ENCODE peak calls at places on chromosomes 6 and 20, in ten cellular contexts. S, D, M, B, C, I, R, H, X and A are unnamed samples.
A peak's percentile ranks its signal among the peaks of the same experiment; 100 is the strongest.

GRCh38 chr6:112906737-112907136 is 559.6 kb downstream of the RFPL4B start:
- DNase-seq in S (no peak), D (no peak), M (no peak), B (peak; percentile 17), C (no peak), I (peak; percentile 54), R (no peak), H (no peak), X (peak; percentile 50), A (peak; percentile 76)

GRCh38 chr6:34585512-34586045 is 29.4 kb upstream of the SPDEF start:
- DNase-seq in S (no peak), D (no peak), M (peak; percentile 61), B (no peak), C (peak; percentile 37), I (peak; percentile 86), R (no peak), H (no peak), X (no peak), A (no peak)

GRCh38 chr20:32966382-32966781 is 37.9 kb downstream of the SUN5 start:
- DNase-seq in S (no peak), D (no peak), M (no peak), B (no peak), C (no peak), I (no peak), R (no peak), H (no peak), X (no peak), A (no peak)

GRCh38 chr6:146339716-146340115 is 203.9 kb upstream of the RAB32 start:
- DNase-seq in S (no peak), D (no peak), M (no peak), B (peak; percentile 27), C (no peak), I (no peak), R (no peak), H (no peak), X (no peak), A (no peak)

GRCh38 chr6:3301506-3301905 is 42.8 kb downstream of the PSMG4 start:
- DNase-seq in S (no peak), D (no peak), M (no peak), B (no peak), C (no peak), I (no peak), R (no peak), H (no peak), X (no peak), A (no peak)

GRCh38 chr20:62365814-62366369 is 1.2 kb downstream of the LAMA5 start:
- DNase-seq in S (no peak), D (no peak), M (peak; percentile 60), B (peak; percentile 84), C (peak; percentile 27), I (no peak), R (peak; percentile 18), H (no peak), X (no peak), A (no peak)

GRCh38 chr20:34709044-34709835 is 5.1 kb downstream of the TP53INP2 start:
- DNase-seq in S (peak; percentile 18), D (peak; percentile 73), M (peak; percentile 60), B (peak; percentile 88), C (peak; percentile 85), I (peak; percentile 84), R (peak; percentile 90), H (peak; percentile 91), X (peak; percentile 84), A (no peak)

GRCh38 chr20:57625181-57625958 is 5.1 kb upstream of the ZBP1 start:
- DNase-seq in S (no peak), D (no peak), M (no peak), B (no peak), C (no peak), I (no peak), R (no peak), H (no peak), X (no peak), A (no peak)

GRCh38 chr6:135534773-135535380 is 37.3 kb upstream of the AHI1 start:
- DNase-seq in S (no peak), D (no peak), M (peak; percentile 32), B (no peak), C (no peak), I (peak; percentile 66), R (no peak), H (no peak), X (no peak), A (no peak)

DNA sequence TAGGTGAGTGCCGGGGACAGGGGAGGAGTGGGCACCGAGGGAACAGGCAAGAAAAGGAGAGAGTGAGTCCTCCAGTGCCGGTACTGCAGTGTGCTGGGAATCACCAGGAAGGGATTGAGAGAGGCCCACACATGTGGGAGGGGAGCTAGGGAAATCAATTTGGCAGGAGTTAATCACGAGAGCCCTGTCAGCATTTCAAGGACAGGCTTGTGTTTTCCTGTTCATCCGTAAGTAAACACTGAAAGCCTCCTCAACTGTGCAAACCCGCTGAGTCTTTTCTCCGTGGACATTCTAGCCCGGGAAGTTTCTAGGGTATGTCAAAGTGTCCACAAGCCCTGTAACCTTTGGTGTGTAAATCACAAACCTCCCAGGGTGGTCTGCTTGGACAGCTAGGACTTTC is 149.3 kb downstream of the ZNF217 start:
- DNase-seq in S (no peak), D (peak; percentile 29), M (no peak), B (peak; percentile 17), C (no peak), I (no peak), R (no peak), H (no peak), X (no peak), A (no peak)
- H3K27me3 ChIP-seq in S (no peaks in the 10 kb centered on the region), D (no peaks in the 10 kb centered on the region), M (no peaks in the 10 kb centered on the region), B (no peaks in the 10 kb centered on the region), C (no peaks in the 10 kb centered on the region), I (no peaks in the 10 kb centered on the region), R (no peaks in the 10 kb centered on the region), H (peaks cover 2% of the 10 kb centered on the region), X (no peaks in the 10 kb centered on the region), A (no peaks in the 10 kb centered on the region)

GRCh38 chr6:116513224-116513875 is 1.9 kb downstream of the CALHM5 start:
- DNase-seq in S (no peak), D (no peak), M (no peak), B (no peak), C (no peak), I (peak; percentile 23), R (no peak), H (no peak), X (no peak), A (no peak)

GRCh38 chr6:116511424-116512131 is at the start of gene CALHM5:
- DNase-seq in S (no peak), D (no peak), M (peak; percentile 50), B (peak; percentile 68), C (peak; percentile 34), I (peak; percentile 94), R (peak; percentile 15), H (no peak), X (peak; percentile 58), A (peak; percentile 58)

GRCh38 chr6:116512155-116512559 is 718 bp downstream of the CALHM5 start:
- DNase-seq in S (no peak), D (no peak), M (no peak), B (no peak), C (no peak), I (peak; percentile 46), R (no peak), H (no peak), X (no peak), A (no peak)

GRCh38 chr6:116514103-116514502 is 2.7 kb downstream of the CALHM5 start:
- DNase-seq in S (no peak), D (no peak), M (no peak), B (no peak), C (no peak), I (no peak), R (no peak), H (no peak), X (no peak), A (no peak)

DNA sequence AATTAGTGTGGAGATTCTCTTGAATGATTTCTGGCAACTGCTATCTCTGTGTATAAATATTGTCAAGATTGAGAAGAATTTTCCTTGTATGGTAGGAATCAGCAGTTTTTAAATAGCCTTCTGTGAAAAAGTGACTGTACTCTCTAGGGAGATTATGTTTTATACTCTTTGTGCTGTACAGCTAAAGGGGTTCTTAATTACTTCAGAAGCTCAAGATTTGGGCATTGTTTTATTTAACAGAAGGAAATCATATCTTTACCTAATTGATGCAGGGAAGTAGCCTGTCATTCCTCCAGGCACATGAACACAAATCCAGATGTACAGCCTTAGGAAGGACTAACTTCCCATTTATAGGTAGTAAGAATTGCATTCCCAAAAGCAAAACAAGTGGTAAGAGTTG is 1.3 kb downstream of the CALHM5 start:
- DNase-seq in S (no peak), D (no peak), M (no peak), B (no peak), C (no peak), I (peak; percentile 48), R (no peak), H (no peak), X (no peak), A (no peak)
- H3K4me3 ChIP-seq in S (peak overlapping the region; percentile 69), D (no peak overlapping the region), M (peak overlapping the region; percentile 15), B (peak overlapping the region; percentile 5), C (peak overlapping the region; percentile 60), I (peak overlapping the region; percentile 79), R (no peak overlapping the region), H (no peak overlapping the region), X (peak overlapping the region; percentile 57), A (peak overlapping the region; percentile 46)

GRCh38 chr20:35718972-35719635 is 19.9 kb downstream of the ROMO1 start:
- DNase-seq in S (no peak), D (no peak), M (no peak), B (no peak), C (no peak), I (peak; percentile 65), R (no peak), H (no peak), X (no peak), A (no peak)
- H3K36me3 ChIP-seq in S (peaks cover 100% of the 10 kb centered on the region), D (peaks cover 99% of the 10 kb centered on the region), M (peaks cover 98% of the 10 kb centered on the region), B (peaks cover 9% of the 10 kb centered on the region), C (peaks cover 100% of the 10 kb centered on the region), I (peaks cover 96% of the 10 kb centered on the region), R (peaks cover 98% of the 10 kb centered on the region), H (peaks cover 38% of the 10 kb centered on the region), X (peaks cover 93% of the 10 kb centered on the region), A (peaks cover 37% of the 10 kb centered on the region)

GRCh38 chr6:31362751-31363150 is 5.8 kb upstream of the HLA-B start:
- DNase-seq in S (no peak), D (no peak), M (no peak), B (no peak), C (no peak), I (no peak), R (no peak), H (no peak), X (no peak), A (no peak)

GRCh38 chr6:31366693-31367470 is 9.9 kb upstream of the HLA-B start:
- DNase-seq in S (peak; percentile 52), D (peak; percentile 92), M (peak; percentile 74), B (peak; percentile 95), C (peak; percentile 86), I (peak; percentile 91), R (peak; percentile 88), H (peak; percentile 83), X (peak; percentile 82), A (peak; percentile 35)

GRCh38 chr6:31359556-31359955 is 2.6 kb upstream of the HLA-B start:
- DNase-seq in S (no peak), D (no peak), M (no peak), B (no peak), C (no peak), I (no peak), R (no peak), H (no peak), X (no peak), A (no peak)

GRCh38 chr6:31365864-31366263 is 8.9 kb upstream of the HLA-B start:
- DNase-seq in S (no peak), D (no peak), M (no peak), B (no peak), C (no peak), I (no peak), R (no peak), H (no peak), X (no peak), A (no peak)

GRCh38 chr6:31363809-31364208 is 6.8 kb upstream of the HLA-B start:
- DNase-seq in S (no peak), D (no peak), M (no peak), B (no peak), C (no peak), I (no peak), R (no peak), H (no peak), X (no peak), A (no peak)
- H3K27me3 ChIP-seq in S (no peaks in the 10 kb centered on the region), D (peaks cover 20% of the 10 kb centered on the region), M (peaks cover 7% of the 10 kb centered on the region), B (peaks cover 28% of the 10 kb centered on the region), C (peaks cover 3% of the 10 kb centered on the region), I (peaks cover 53% of the 10 kb centered on the region), R (peaks cover 47% of the 10 kb centered on the region), H (no peaks in the 10 kb centered on the region), X (peaks cover 25% of the 10 kb centered on the region), A (peaks cover 22% of the 10 kb centered on the region)